ENCODE peak calls at places on chromosomes 16 and 17, in six cellular contexts. B is MM.1S, Z is cardiac muscle cell, N is uterus, J is sigmoid colon, I is heart right ventricle. L is an unnamed sample.
A peak's percentile ranks its signal among the peaks of the same experiment; 100 is the strongest.

GRCh38 chr17:17729620-17730249 is 48.5 kb downstream of the RAI1 start:
- DNase-seq in B (peak; percentile 56), Z (peak; percentile 45), N (no peak), J (no peak), I (no peak), L (no peak)

GRCh38 chr17:64230551-64231408 is 32.3 kb downstream of the TEX2 start:
- DNase-seq in B (no peak), Z (no peak), N (peak; percentile 32), J (no peak), I (no peak), L (no peak)

GRCh38 chr16:69031877-69032301 is 73.6 kb upstream of the HAS3 start:
- DNase-seq in B (no peak), Z (no peak), N (no peak), J (no peak), I (no peak), L (no peak)

GRCh38 chr16:88633684-88634140 is 4.7 kb upstream of the IL17C start:
- DNase-seq in B (peak; percentile 52), Z (peak; percentile 26), N (no peak), J (no peak), I (no peak), L (peak; percentile 80)

GRCh38 chr17:51739245-51739886 is 419.1 kb downstream of the CA10 start:
- DNase-seq in B (no peak), Z (no peak), N (no peak), J (no peak), I (no peak), L (no peak)

GRCh38 chr17:55770220-55770870 is 19.5 kb downstream of the PCTP start:
- DNase-seq in B (peak; percentile 25), Z (peak; percentile 64), N (no peak), J (no peak), I (no peak), L (no peak)

GRCh38 chr17:79968116-79968515 is 67.6 kb downstream of the TBC1D16 start:
- DNase-seq in B (no peak), Z (no peak), N (no peak), J (no peak), I (no peak), L (peak; percentile 15)

GRCh38 chr16:1037023-1037933 is 35.3 kb upstream of the SSTR5 start:
- DNase-seq in B (no peak), Z (no peak), N (no peak), J (no peak), I (no peak), L (no peak)

GRCh38 chr17:1367351-1367745 is 32.7 kb downstream of the YWHAE start:
- DNase-seq in B (no peak), Z (no peak), N (no peak), J (no peak), I (no peak), L (no peak)

GRCh38 chr17:50213026-50214015 is 11.9 kb upstream of the COL1A1 start:
- DNase-seq in B (peak; percentile 86), Z (peak; percentile 61), N (peak; percentile 34), J (no peak), I (no peak), L (no peak)

GRCh38 chr17:68613739-68614298 is 12.7 kb upstream of the FAM20A start:
- DNase-seq in B (peak; percentile 81), Z (peak; percentile 92), N (peak; percentile 51), J (no peak), I (peak; percentile 71), L (no peak)

GRCh38 chr17:51152766-51153209 is 571 bp upstream of the NME1 start:
- DNase-seq in B (no peak), Z (no peak), N (no peak), J (no peak), I (no peak), L (no peak)

GRCh38 chr16:12796498-12796897 is 7.2 kb downstream of the CPPED1 start:
- DNase-seq in B (no peak), Z (no peak), N (no peak), J (no peak), I (no peak), L (no peak)

GRCh38 chr17:67215991-67216421 is 29.0 kb downstream of the HELZ start:
- DNase-seq in B (no peak), Z (no peak), N (no peak), J (no peak), I (no peak), L (no peak)

GRCh38 chr17:29177871-29178749 is 2.1 kb downstream of the MYO18A start:
- DNase-seq in B (no peak), Z (no peak), N (peak; percentile 27), J (no peak), I (no peak), L (no peak)

GRCh38 chr16:65816556-65816955 is 549.9 kb upstream of the CDH5 start:
- DNase-seq in B (no peak), Z (no peak), N (no peak), J (no peak), I (no peak), L (no peak)

GRCh38 chr17:81867123-81867951 is 3.8 kb downstream of the ARHGDIA start:
- DNase-seq in B (peak; percentile 1), Z (peak; percentile 36), N (no peak), J (no peak), I (no peak), L (no peak)

GRCh38 chr16:58501242-58502131 is 1.5 kb downstream of the NDRG4 start:
- DNase-seq in B (peak; percentile 63), Z (peak; percentile 79), N (no peak), J (peak; percentile 64), I (no peak), L (peak; percentile 65)

GRCh38 chr17:57228921-57229320 is 27.4 kb upstream of the MSI2 start:
- DNase-seq in B (no peak), Z (no peak), N (no peak), J (no peak), I (no peak), L (no peak)

GRCh38 chr17:80328620-80329380 is 68.1 kb downstream of the RNF213 start:
- DNase-seq in B (no peak), Z (no peak), N (no peak), J (no peak), I (no peak), L (peak; percentile 57)

GRCh38 chr16:57541754-57542435 is 548 bp upstream of the ADGRG5 start:
- DNase-seq in B (no peak), Z (no peak), N (peak; percentile 5), J (no peak), I (peak; percentile 2), L (no peak)

GRCh38 chr16:20901441-20902112 is 1.0 kb downstream of the LYRM1 start:
- DNase-seq in B (peak; percentile 11), Z (peak; percentile 42), N (peak; percentile 54), J (peak; percentile 84), I (peak; percentile 50), L (peak; percentile 82)

GRCh38 chr17:73029941-73030340 is 62.5 kb downstream of the SLC39A11 start:
- DNase-seq in B (no peak), Z (no peak), N (no peak), J (peak; percentile 20), I (no peak), L (no peak)

GRCh38 chr16:89727406-89728120 is 6.2 kb downstream of the ZNF276 start:
- DNase-seq in B (no peak), Z (no peak), N (no peak), J (no peak), I (no peak), L (no peak)
- H3K36me3 ChIP-seq in B (no peaks in the 10 kb centered on the region), Z (peaks cover 25% of the 10 kb centered on the region), N (no peaks in the 10 kb centered on the region), J (peaks cover 93% of the 10 kb centered on the region), I (peaks cover 98% of the 10 kb centered on the region), L (peaks cover 94% of the 10 kb centered on the region)

DNA sequence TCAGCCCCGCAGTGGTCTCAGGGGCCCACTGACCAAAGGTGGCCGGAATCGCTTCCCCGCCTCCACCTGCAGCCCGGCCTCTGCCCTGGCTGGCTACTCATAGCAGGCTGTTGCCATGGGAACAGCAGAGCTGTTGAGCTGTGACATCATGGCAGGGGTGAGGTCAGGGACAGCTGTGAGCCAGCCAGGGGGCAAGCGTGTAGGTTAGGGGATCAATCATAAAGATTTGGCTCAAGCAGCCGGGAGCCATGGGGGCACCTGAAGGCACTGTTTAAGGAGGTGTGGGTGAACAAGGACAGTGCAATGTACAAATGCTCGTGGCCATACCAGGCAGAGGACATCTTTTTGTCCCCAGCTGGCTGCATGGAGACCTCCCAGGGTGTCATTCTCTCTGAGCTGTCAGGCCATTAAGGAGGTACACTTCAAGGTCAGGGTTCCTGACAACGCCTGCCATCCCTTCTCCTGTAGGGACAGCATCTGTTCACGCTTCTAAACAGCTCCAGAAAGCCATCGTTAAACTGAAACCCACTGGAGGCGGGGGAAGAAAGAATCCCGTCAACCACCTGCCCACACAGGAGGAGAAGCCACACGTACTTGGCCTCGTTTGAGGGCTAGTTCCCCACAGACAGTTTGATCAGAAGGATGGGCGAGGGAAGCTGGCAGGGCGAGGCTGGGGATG is at the start of gene CEP295NL:
- DNase-seq in B (no peak), Z (peak; percentile 48), N (no peak), J (no peak), I (no peak), L (no peak)
- H3K36me3 ChIP-seq in B (peaks cover 4% of the 10 kb centered on the region), Z (no peaks in the 10 kb centered on the region), N (no peaks in the 10 kb centered on the region), J (peaks cover 17% of the 10 kb centered on the region), I (peaks cover 16% of the 10 kb centered on the region), L (peaks cover 13% of the 10 kb centered on the region)

DNA sequence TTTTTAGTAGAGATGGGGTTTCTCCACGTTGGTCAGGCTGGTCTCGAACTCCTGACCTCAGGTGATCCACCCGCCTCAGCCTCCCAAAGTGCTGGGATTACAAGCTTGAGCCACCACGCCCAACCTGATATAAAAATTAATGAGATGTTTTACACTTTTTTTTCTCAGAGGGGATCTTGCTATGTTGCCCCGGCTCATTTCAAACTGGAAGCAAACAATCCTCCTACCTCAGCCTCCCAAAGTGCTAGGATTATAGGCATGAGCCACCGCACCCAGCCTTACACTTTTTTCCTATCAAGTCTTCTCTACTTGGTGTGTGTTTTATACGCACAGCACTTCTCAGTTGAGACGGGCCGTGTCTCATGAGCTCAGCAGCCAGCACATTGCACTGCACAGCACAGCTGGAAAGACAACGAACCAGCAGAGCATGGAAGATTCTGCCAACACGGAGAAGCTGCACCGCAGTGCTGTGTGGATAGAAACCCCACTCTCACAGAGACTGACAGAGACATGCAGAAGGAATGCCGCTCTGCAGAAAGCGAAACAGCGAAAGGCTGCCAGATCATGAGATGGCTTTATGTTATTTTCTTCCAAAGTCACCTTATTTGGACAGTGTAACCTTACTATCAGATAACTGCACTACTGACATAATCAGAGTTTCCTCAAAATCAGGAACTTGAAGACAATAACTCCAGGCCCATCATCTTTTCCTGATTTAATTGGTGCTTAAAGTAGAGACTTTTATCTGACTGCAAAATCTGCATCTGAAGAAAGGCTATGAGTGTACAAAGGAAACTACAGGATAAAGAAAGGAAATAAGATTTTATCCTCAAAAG is 6.5 kb upstream of the QRICH2 start:
- DNase-seq in B (no peak), Z (no peak), N (peak; percentile 24), J (peak; percentile 20), I (peak; percentile 31), L (no peak)
- H3K36me3 ChIP-seq in B (no peaks in the 10 kb centered on the region), Z (peaks cover 29% of the 10 kb centered on the region), N (no peaks in the 10 kb centered on the region), J (peaks cover 61% of the 10 kb centered on the region), I (peaks cover 88% of the 10 kb centered on the region), L (peaks cover 48% of the 10 kb centered on the region)

GRCh38 chr17:34635876-34636275 is 56.5 kb downstream of the TMEM132E start:
- DNase-seq in B (no peak), Z (no peak), N (no peak), J (no peak), I (no peak), L (no peak)

GRCh38 chr17:34638526-34639260 is 59.3 kb downstream of the TMEM132E start:
- DNase-seq in B (no peak), Z (no peak), N (no peak), J (no peak), I (no peak), L (no peak)

GRCh38 chr17:34639706-34640425 is 60.5 kb downstream of the TMEM132E start:
- DNase-seq in B (no peak), Z (no peak), N (no peak), J (no peak), I (no peak), L (no peak)

GRCh38 chr17:34637041-34637547 is 57.7 kb downstream of the TMEM132E start:
- DNase-seq in B (no peak), Z (no peak), N (no peak), J (no peak), I (no peak), L (no peak)

GRCh38 chr17:34637548-34638525 is 58.5 kb downstream of the TMEM132E start:
- DNase-seq in B (peak; percentile 81), Z (peak; percentile 86), N (peak; percentile 40), J (peak; percentile 82), I (peak; percentile 75), L (peak; percentile 88)
- H3K36me3 ChIP-seq in B (no peaks in the 10 kb centered on the region), Z (no peaks in the 10 kb centered on the region), N (no peaks in the 10 kb centered on the region), J (no peaks in the 10 kb centered on the region), I (no peaks in the 10 kb centered on the region), L (no peaks in the 10 kb centered on the region)